ENCODE peak calls at places on chromosomes 12 and 14, in four cellular contexts. D, X, W and E are unnamed samples.

GRCh38 chr14:30256627-30257026 is 302.3 kb upstream of the G2E3 start:
- DNase-seq in D (no peak), X (no peak), W (no peak), E (no peak)

GRCh38 chr12:19695244-19696098 is 256.2 kb downstream of the AEBP2 start:
- DNase-seq in D (no peak), X (no peak), W (no peak), E (no peak)

GRCh38 chr12:76094754-76095153 is 10.3 kb upstream of the NAP1L1 start:
- DNase-seq in D (no peak), X (no peak), W (no peak), E (no peak)

GRCh38 chr14:86217523-86217922 is 687.6 kb downstream of the FLRT2 start:
- DNase-seq in D (no peak), X (no peak), W (no peak), E (no peak)

GRCh38 chr14:58238252-58239247 is 6.1 kb upstream of the PSMA3 start:
- DNase-seq in D (peak), X (no peak), W (no peak), E (no peak)

GRCh38 chr12:5718680-5719079 is 226.4 kb downstream of the ANO2 start:
- DNase-seq in D (no peak), X (no peak), W (no peak), E (no peak)

GRCh38 chr14:29548948-29549370 is 378.7 kb downstream of the PRKD1 start:
- DNase-seq in D (peak), X (peak), W (peak), E (peak)

GRCh38 chr12:28059678-28060077 is 87.1 kb upstream of the PTHLH start:
- DNase-seq in D (peak), X (no peak), W (no peak), E (no peak)

GRCh38 chr12:118429703-118430383 is 53.5 kb downstream of the SUDS3 start:
- DNase-seq in D (no peak), X (no peak), W (no peak), E (no peak)

GRCh38 chr12:121697093-121697698 is 15.4 kb upstream of the TMEM120B start:
- DNase-seq in D (peak), X (peak), W (peak), E (no peak)

GRCh38 chr12:122182887-122183587 is at the start of gene LRRC43:
- DNase-seq in D (no peak), X (peak), W (no peak), E (no peak)

GRCh38 chr14:33715223-33715528 is 235.7 kb downstream of the EGLN3 start:
- DNase-seq in D (no peak), X (no peak), W (no peak), E (no peak)

GRCh38 chr12:110776410-110776809 is 33.7 kb upstream of the PPP1CC start:
- DNase-seq in D (no peak), X (no peak), W (no peak), E (no peak)

GRCh38 chr12:111407371-111408115 is 1.8 kb downstream of the SH2B3 start:
- DNase-seq in D (no peak), X (no peak), W (no peak), E (no peak)

GRCh38 chr14:90508536-90509254 is 111.9 kb downstream of the CALM1 start:
- DNase-seq in D (no peak), X (peak), W (no peak), E (peak)

GRCh38 chr14:75059642-75060041 is 4.2 kb downstream of the ACYP1 start:
- DNase-seq in D (no peak), X (no peak), W (no peak), E (no peak)

GRCh38 chr12:117778656-117779055 is 190.1 kb downstream of the KSR2 start:
- DNase-seq in D (no peak), X (no peak), W (no peak), E (no peak)

GRCh38 chr14:77083082-77083481 is 15.0 kb upstream of the CIPC start:
- DNase-seq in D (no peak), X (no peak), W (no peak), E (no peak)

GRCh38 chr12:51183816-51184215 is 10.9 kb upstream of the TFCP2 start:
- DNase-seq in D (peak), X (no peak), W (no peak), E (no peak)

DNA sequence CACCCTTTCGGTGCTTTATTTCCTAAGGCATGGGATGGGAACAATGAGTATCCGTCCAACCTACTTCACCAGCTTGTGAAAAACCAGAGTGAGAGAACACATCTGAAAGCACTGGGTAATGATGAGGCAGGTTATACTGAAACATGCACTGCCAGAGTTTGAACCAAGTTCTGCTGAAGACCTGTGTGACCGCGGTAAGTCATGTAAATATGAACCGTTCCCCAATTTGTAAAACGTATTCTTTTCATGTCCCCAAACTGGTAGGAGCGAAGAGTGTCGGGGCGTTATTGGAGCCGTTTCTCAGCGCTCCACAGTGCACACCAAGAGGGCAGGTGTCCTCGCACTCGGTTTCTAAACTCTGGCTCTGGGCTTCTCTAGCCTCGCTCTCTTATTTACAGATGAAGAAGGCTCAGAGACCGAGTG is 788 bp upstream of the NGDN start:
- DNase-seq in D (no peak), X (no peak), W (no peak), E (no peak)
- H3K4me3 ChIP-seq in D (peak), X (peak), W (peak), E (peak)

DNA sequence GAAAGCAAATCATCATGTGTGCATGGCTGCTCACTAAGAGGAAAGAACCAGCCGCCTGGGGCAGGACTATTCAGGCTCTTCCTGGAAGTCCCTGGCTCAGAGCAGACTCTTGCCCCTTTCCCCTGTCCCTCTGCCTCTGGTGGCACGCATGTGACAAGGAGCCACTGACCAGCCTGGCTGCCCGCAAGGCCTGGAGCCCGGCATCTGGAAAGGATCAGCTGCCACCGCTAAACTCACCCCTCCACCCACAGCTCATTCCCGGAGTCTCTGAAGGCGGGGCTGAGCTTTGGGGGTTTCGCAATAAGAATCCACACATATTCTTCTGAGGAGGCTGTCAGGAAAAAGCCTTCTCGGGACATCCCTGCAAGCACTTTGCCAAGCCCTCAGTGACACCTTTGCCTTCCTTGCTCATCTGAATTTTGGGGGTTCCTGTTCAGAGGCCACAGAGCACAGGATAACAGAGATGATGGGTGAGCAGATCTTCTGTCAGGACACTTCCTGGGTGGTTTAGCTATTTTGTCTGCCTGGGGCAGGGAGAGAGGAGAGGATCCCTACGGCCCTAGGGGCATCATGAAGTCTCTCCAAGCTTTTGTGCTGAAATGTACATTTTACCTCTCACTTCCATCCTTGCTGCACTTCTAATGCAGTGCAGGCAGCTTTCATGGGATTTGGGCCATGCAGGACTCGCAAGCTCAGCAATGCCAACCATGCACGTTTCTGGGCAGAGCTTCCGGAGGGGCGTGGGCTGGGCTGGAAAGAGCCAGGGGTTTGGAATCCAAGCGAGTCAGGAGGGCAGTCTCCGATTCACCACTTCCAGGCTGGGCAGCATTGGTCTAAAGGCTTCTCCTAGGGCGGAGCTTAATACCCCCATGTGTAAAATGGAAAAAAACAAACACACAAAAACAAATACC is 124.8 kb upstream of the MAP1LC3B2 start:
- DNase-seq in D (peak), X (peak), W (peak), E (no peak)
- TF ChIP-seq CTCF in D (no peak), X (no peak), W (no peak), E (no peak)

GRCh38 chr12:108642269-108642870 is 8.7 kb upstream of the SELPLG start:
- DNase-seq in D (no peak), X (no peak), W (no peak), E (no peak)
- H3K4me3 ChIP-seq in D (no peak), X (no peak), W (no peak), E (no peak)

DNA sequence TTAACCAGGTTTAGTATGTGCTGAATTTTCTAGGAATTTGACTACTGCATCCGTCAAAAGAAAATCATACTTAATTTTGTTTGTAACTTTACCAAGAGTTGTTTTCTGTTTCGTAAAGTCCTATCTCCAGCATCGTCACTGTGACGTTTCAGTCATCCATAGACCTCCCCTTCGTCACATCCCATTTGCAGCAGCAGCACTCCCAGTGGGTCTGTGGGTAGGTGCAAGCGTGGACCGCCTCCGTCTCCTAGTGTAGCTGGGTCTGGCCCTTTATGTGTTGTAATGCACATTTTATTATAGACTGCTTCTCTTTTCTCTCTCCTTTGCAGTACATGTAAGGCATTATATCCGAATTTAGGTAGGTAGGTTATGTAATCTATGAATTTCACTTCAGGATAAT is 41.0 kb downstream of the EVL start:
- DNase-seq in D (no peak), X (no peak), W (no peak), E (no peak)
- TF ChIP-seq CTCF in D (no peak), X (no peak), W (no peak), E (no peak)

DNA sequence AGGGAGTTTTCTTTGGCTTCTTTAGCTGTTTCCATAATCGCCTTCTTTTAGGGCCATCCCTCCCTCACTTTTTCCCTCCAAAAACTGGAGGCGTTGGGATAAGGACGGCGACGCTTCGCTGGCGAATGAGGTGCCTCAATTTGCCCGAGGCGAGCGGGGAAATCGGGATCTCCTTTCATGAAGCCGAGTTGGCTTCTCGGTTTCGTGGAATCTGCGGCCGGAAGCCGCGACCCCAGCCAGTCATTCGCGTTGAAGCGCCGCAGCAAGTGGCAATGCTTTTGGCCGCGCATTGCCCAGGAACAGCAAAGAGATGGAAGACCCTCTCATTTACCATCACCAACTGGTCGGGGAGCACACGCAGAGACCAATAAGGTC is 8.3 kb upstream of the SIX1 start:
- DNase-seq in D (no peak), X (no peak), W (no peak), E (no peak)
- H3K4me3 ChIP-seq in D (peak), X (peak), W (peak), E (peak)

GRCh38 chr14:22107734-22108133 is 434.1 kb upstream of the OR4E1 start:
- DNase-seq in D (no peak), X (no peak), W (no peak), E (no peak)

GRCh38 chr14:22112004-22112403 is 438.4 kb upstream of the OR4E1 start:
- DNase-seq in D (no peak), X (no peak), W (no peak), E (no peak)

GRCh38 chr14:22105643-22106042 is 432.0 kb upstream of the OR4E1 start:
- DNase-seq in D (no peak), X (no peak), W (no peak), E (no peak)

GRCh38 chr14:22104971-22105641 is 431.5 kb upstream of the OR4E1 start:
- DNase-seq in D (no peak), X (no peak), W (no peak), E (no peak)

DNA sequence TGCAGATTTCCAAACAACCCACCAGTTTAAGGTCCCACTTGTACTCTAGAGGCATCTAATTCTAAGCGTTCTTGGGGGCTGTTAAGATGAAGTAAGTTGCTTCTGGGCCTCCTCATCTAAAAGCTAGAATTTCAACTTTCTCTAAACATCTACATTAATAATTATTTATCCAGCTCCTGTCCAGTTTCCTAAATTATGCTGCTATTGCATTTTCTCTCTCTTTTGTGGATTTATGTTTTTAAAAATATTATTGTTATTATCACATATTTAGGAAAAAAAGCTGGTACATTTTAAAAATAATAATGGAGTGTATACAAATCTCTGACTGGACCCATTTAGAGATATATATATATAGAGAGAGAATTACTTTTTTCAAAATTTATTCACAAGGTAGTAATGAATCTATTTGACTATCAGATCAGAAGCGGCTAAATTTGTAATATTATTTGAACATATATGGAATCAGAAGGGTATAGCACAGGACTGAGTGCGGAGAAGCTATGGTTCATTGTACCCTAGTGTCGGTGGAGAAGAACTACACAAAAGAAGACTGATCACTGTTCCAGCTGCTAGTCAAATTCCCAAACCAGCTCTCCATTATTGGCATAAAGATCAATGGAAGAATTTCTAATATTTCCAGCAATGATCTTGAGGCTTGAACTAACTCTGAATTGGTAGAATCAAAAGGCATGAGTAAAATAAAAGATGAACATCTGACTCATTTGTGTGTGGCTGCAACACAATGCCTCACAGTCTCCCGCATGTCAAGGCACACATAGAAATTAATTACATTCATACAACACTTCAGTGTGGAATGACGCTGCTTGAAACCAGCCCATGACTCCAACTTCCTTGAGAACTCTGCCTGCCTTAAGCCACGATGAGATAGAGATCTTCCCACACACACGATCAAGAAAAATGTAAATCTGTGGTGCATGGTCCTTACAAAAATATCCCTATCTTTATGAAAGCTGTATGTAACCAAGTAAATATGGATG is 433.4 kb upstream of the OR4E1 start:
- DNase-seq in D (no peak), X (no peak), W (no peak), E (no peak)
- TF ChIP-seq CTCF in D (no peak), X (no peak), W (no peak), E (no peak)

GRCh38 chr14:92737619-92738188 is 10.7 kb downstream of the LGMN start:
- DNase-seq in D (no peak), X (no peak), W (no peak), E (no peak)
- H3K4me3 ChIP-seq in D (no peak), X (no peak), W (no peak), E (no peak)